ENCODE peak calls at places on chromosomes 12 and 14, in seven cellular contexts. C is WTC11, S is mucosa of descending colon, K is astrocyte of the cerebellum, Y is foreskin fibroblast, X is endothelial cell, D is neural progenitor cell. A is an unnamed sample.

GRCh38 chr14:57863471-57863870 is 2.4 kb downstream of the SLC35F4 start:
- DNase-seq in C (no peak), S (no peak), K (no peak), Y (no peak), X (no peak), D (no peak), A (no peak)

GRCh38 chr14:102235275-102235897 is 69.6 kb downstream of the MOK start:
- DNase-seq in C (peak), S (peak), K (peak), Y (peak), X (peak), D (peak), A (peak)

GRCh38 chr12:106248177-106248848 is 493 bp upstream of the CKAP4 start:
- DNase-seq in C (peak), S (peak), K (no peak), Y (peak), X (peak), D (peak), A (peak)

GRCh38 chr14:33484264-33484663 is 466.6 kb downstream of the EGLN3 start:
- DNase-seq in C (no peak), S (no peak), K (no peak), Y (no peak), X (no peak), D (no peak), A (no peak)

GRCh38 chr12:52081263-52081733 is 1.8 kb downstream of the SMIM41 start:
- DNase-seq in C (no peak), S (no peak), K (no peak), Y (no peak), X (no peak), D (peak), A (peak)

GRCh38 chr12:29229158-29229505 is 80.1 kb downstream of the FAR2 start:
- DNase-seq in C (no peak), S (no peak), K (no peak), Y (no peak), X (no peak), D (no peak), A (no peak)

GRCh38 chr12:114306646-114307045 is 99.3 kb downstream of the TBX5 start:
- DNase-seq in C (no peak), S (no peak), K (no peak), Y (peak), X (no peak), D (no peak), A (no peak)

GRCh38 chr14:101120636-101121398 is 217.3 kb upstream of the RTL1 start:
- DNase-seq in C (no peak), S (peak), K (peak), Y (no peak), X (no peak), D (no peak), A (no peak)

GRCh38 chr14:103339561-103339960 is 5.5 kb downstream of the EIF5 start:
- DNase-seq in C (no peak), S (no peak), K (no peak), Y (no peak), X (no peak), D (no peak), A (no peak)

GRCh38 chr14:24982472-24983155 is 67.3 kb downstream of the STXBP6 start:
- DNase-seq in C (no peak), S (no peak), K (no peak), Y (peak), X (no peak), D (no peak), A (no peak)

GRCh38 chr14:62213516-62213915 is 451.3 kb downstream of the SNAPC1 start:
- DNase-seq in C (no peak), S (no peak), K (peak), Y (peak), X (no peak), D (no peak), A (no peak)

GRCh38 chr14:104826197-104826857 is 25.4 kb downstream of the ZBTB42 start:
- DNase-seq in C (peak), S (peak), K (no peak), Y (peak), X (peak), D (peak), A (peak)

GRCh38 chr14:21917699-21918436 is 244.2 kb upstream of the OR4E1 start:
- DNase-seq in C (peak), S (no peak), K (peak), Y (peak), X (peak), D (peak), A (peak)

GRCh38 chr14:92252291-92252690 is 70.7 kb upstream of the SLC24A4 start:
- DNase-seq in C (no peak), S (no peak), K (no peak), Y (no peak), X (no peak), D (no peak), A (no peak)

GRCh38 chr12:131223791-131224567 is 270.3 kb downstream of the ADGRD1 start:
- DNase-seq in C (peak), S (peak), K (no peak), Y (no peak), X (no peak), D (no peak), A (no peak)

GRCh38 chr12:111578276-111578970 is 20.7 kb downstream of the ATXN2 start:
- DNase-seq in C (no peak), S (no peak), K (no peak), Y (peak), X (no peak), D (no peak), A (peak)

GRCh38 chr14:104293851-104294627 is 155.7 kb downstream of the KIF26A start:
- DNase-seq in C (peak), S (peak), K (no peak), Y (no peak), X (no peak), D (peak), A (no peak)

GRCh38 chr12:109820921-109821381 is 12.2 kb downstream of the TRPV4 start:
- DNase-seq in C (no peak), S (no peak), K (no peak), Y (no peak), X (no peak), D (no peak), A (no peak)

GRCh38 chr12:13316847-13317246 is 120.3 kb downstream of the EMP1 start:
- DNase-seq in C (no peak), S (no peak), K (no peak), Y (no peak), X (no peak), D (no peak), A (no peak)

GRCh38 chr14:104290058-104290667 is 151.8 kb downstream of the KIF26A start:
- DNase-seq in C (peak), S (peak), K (no peak), Y (no peak), X (no peak), D (no peak), A (no peak)

GRCh38 chr12:53192531-53193021 is 11.9 kb upstream of the CSAD start:
- DNase-seq in C (no peak), S (no peak), K (no peak), Y (no peak), X (no peak), D (no peak), A (no peak)

GRCh38 chr12:87086118-87086891 is 830.1 kb upstream of the MGAT4C start:
- DNase-seq in C (no peak), S (no peak), K (no peak), Y (no peak), X (no peak), D (no peak), A (no peak)

GRCh38 chr12:77591959-77592358 is 238.7 kb upstream of the NAV3 start:
- DNase-seq in C (no peak), S (no peak), K (no peak), Y (no peak), X (no peak), D (peak), A (no peak)

GRCh38 chr14:63493246-63493645 is 49.9 kb downstream of the PPP2R5E start:
- DNase-seq in C (no peak), S (no peak), K (no peak), Y (peak), X (no peak), D (peak), A (no peak)
- TF ChIP-seq CTCF in C (no peak), S (no peak), K (peak), Y (peak), X (no peak), D (peak), A (peak)

DNA sequence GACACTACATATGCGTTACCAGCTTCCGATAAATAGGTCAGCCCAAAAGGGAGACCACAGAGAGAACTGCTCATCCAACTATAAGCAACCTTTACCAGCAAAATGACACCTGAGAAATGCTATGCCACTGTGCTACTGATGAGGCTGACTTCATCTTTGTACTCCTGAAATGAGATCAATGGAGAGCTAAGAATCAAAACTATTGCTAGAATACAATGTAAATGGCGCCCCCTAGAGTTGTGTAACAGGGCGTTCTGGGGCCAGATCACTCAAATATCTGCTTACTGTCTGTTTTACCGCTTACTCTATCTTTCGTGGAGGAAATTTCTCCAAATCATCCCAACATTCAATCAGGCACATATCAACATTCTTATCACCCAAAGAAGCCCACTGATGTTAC is 4.6 kb downstream of the ZNF384 start:
- DNase-seq in C (peak), S (no peak), K (no peak), Y (no peak), X (peak), D (peak), A (no peak)
- TF ChIP-seq CTCF in C (peak), S (peak), K (peak), Y (peak), X (peak), D (peak), A (peak)

DNA sequence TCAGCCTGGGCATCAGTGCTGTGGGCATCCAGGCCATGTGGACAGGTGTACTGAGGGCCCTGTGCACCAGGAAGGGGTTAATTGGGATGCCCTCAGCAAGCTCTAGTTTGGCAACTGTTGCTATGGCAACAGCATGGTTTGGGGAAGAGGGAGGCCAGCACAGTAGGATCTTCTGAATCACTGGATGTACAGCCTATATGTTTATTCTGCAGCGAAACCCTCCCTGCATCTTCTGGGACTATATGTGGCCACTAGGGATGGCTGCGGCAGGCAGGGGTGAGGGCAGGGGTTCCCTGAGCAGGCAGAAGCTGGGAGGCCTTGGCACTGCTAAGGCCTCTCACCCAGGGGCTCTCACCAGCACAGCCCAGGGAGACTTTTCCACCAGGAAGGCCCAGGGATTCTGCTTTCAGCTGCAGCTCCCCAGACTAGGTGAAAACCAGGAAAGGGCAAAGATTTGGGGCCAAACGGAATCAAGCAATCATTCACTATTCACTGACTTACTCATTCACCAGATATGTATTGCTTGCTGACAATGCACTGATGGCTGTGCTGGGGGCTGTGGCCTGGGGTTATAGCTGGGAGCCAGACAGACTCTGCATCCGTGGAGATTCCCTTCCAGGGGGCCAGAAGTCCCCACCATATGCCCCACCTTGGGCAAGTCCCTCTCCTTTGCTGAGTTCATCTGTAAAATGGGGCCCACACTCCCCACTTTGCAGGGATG is 42.8 kb downstream of the IRF2BPL start:
- DNase-seq in C (no peak), S (no peak), K (no peak), Y (no peak), X (no peak), D (peak), A (no peak)
- TF ChIP-seq CTCF in C (no peak), S (no peak), K (no peak), Y (no peak), X (no peak), D (no peak), A (no peak)

DNA sequence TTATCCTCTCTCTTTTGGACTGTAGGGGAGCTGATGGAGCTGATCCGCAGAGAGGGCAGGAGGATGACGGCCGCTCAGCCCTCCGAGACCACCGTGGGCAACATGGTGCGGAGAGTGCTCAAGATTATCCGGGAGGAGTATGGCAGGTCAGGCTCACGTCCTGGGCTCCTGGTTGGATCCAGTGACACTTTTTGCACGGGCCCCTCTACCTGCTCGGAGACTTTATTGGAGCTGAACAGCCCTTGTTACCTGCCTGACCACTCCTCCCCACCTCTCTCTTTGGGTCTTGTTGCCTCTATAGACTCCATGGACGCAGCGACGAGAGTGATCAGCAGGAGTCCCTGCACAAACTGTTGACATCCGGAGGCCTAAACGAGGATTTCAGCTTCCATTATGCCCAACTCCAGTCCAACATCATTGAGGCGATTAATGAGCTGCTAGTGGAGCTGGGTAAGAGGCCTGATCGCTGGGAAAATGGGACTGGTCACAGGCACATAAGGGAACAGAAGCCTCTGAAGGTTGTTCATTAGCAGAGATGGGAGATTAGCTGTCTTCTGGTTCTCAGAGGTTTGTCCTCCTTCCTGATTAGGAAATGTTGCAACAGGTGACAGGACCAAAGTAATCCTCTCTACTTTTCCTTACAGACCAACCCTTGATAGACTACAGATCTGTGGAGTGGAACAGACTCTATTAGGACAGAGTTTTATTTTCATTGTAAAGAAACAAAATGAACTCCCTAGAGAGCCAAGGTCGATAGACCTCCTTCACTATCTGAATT is 718 bp downstream of the EIF2B2 start:
- DNase-seq in C (no peak), S (no peak), K (no peak), Y (no peak), X (peak), D (peak), A (no peak)
- TF ChIP-seq CTCF in C (no peak), S (no peak), K (no peak), Y (no peak), X (no peak), D (no peak), A (no peak)

DNA sequence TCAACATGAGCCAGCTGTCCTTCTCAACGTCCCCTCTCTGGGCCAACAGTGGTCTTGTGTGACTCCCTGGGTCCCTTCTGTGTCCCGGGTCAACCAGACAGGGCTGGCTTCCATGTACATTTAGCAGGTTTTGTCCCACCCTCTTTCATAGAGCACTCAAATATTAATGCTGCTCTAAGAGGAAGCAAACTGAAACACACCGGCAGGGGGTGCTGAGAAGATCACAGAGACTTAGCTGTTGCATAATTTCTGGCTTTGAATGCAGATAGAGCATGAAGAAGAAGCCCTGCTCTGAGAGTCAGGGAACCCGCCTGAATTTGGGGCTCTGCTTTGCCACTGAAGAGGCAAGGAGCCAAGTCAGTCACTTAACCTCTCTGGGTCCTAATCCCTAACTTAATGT is 138.7 kb downstream of the ESRRB start:
- DNase-seq in C (no peak), S (no peak), K (no peak), Y (no peak), X (no peak), D (no peak), A (peak)
- TF ChIP-seq CTCF in C (no peak), S (no peak), K (peak), Y (no peak), X (no peak), D (no peak), A (peak)

GRCh38 chr14:52015411-52016030 is 26.2 kb downstream of the RTRAF start:
- DNase-seq in C (peak), S (no peak), K (no peak), Y (no peak), X (peak), D (peak), A (no peak)
- TF ChIP-seq CTCF in C (no peak), S (no peak), K (peak), Y (peak), X (peak), D (peak), A (peak)

DNA sequence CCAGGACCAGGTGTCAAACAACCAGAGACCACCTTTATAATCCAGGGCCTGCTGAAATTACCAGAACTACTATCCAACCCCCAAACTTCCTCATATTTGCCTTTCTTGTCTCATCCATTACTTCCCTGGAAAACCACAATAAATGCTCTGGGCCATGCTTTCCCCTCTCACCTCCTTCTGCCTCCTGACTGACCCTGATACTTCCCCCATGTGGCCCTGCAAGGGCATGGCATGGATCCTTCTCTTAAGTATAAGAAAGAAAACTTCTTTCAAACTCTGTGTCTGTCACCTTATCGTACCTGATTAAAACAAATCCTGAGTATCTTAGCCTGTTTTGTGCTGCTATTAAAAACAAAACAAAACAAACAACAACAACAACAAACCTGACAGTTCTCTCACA is 44.7 kb upstream of the CRACR2A start:
- DNase-seq in C (no peak), S (no peak), K (no peak), Y (no peak), X (no peak), D (no peak), A (no peak)
- TF ChIP-seq CTCF in C (no peak), S (no peak), K (peak), Y (no peak), X (no peak), D (peak), A (no peak)

DNA sequence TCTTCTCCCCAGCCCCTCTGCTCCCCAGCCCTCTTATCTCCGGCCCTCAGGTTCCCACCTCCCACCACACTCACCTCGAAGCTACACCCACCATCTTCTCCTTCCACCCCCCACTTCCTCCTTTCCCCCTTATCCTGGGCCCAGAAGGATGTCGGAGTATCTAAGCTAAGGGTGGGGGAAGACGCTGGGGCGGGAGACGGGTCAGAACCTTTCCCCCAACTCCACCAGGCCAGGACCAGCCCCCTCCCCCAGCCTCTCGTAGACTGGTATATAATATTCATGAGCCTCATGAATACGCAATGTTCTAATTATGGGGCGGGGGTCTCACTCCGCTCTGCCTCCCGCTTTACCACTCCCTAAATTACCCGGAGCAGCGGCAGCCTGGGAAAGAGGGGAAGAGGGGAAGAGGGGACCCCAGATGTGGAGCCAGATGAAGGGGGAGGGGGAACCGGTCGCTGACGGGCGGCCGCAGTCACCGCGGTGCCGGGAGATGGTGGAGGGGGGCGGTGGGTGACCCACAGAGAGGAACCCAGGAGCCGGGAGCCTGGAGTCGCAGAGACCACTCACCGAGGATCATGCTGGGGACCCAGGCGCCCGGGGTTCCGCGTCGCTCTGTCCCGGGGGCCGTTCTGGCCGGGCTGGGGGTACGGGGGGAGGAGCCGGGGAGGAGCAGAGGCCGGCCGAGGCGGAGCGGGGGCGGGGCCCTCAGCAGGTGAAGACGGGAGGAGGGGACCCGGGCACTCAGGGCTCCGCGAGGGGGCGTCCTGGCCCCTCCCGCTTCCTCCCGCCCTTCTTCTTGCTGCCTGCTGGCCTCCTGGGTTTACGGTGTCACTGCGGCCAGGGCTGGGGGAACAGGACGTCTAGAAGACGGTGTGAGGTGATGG is 6.4 kb upstream of the ZNF385A start:
- DNase-seq in C (peak), S (peak), K (no peak), Y (no peak), X (peak), D (peak), A (peak)
- TF ChIP-seq CTCF in C (no peak), S (no peak), K (peak), Y (no peak), X (no peak), D (peak), A (peak)

GRCh38 chr12:122137229-122137628 is 36.8 kb downstream of the IL31 start:
- DNase-seq in C (peak), S (no peak), K (no peak), Y (no peak), X (no peak), D (peak), A (no peak)
- TF ChIP-seq CTCF in C (peak), S (no peak), K (peak), Y (peak), X (no peak), D (peak), A (no peak)